ENCODE peak calls at places on chromosomes 5 and 9, in ten cellular contexts. C, Z, B, M, V, U, L, R, W and E are unnamed samples.

GRCh38 chr5:104186510-104186909 is 623.9 kb upstream of the NUDT12 start:
- DNase-seq in L (no peak), M (no peak), Z (no peak), U (no peak), R (no peak), C (no peak), V (no peak), W (no peak), B (no peak), E (no peak)

GRCh38 chr9:14345586-14346237 is 31.8 kb upstream of the NFIB start:
- DNase-seq in W (no peak), R (no peak), Z (no peak), M (no peak), U (no peak), V (no peak), C (no peak), L (no peak), B (no peak), E (no peak)

GRCh38 chr5:170985486-170985885 is 123.7 kb downstream of the RANBP17 start:
- DNase-seq in V (no peak), R (peak), U (peak), M (peak), Z (no peak), C (no peak), W (no peak), L (no peak), B (no peak), E (no peak)

GRCh38 chr9:101434990-101435389 is 584 bp downstream of the ALDOB start:
- DNase-seq in C (no peak), U (no peak), Z (no peak), V (no peak), B (no peak), L (no peak), M (no peak), R (no peak), W (no peak), E (no peak)

GRCh38 chr9:88874391-88874790 is 116.9 kb upstream of the S1PR3 start:
- DNase-seq in R (peak), M (no peak), W (no peak), V (no peak), U (no peak), L (no peak), Z (no peak), C (no peak), B (no peak), E (no peak)

GRCh38 chr5:56481147-56481997 is 248.2 kb upstream of the ANKRD55 start:
- DNase-seq in W (no peak), Z (peak), L (no peak), M (peak), R (peak), C (peak), B (peak), V (no peak), U (peak), E (no peak)

GRCh38 chr5:174145821-174146220 is 100.3 kb downstream of the NSG2 start:
- DNase-seq in L (no peak), R (no peak), C (peak), M (peak), W (no peak), V (no peak), Z (no peak), B (no peak), U (no peak), E (no peak)

GRCh38 chr5:107224272-107224671 is 446.5 kb downstream of the EFNA5 start:
- DNase-seq in Z (no peak), B (no peak), L (no peak), V (no peak), R (no peak), U (no peak), C (no peak), W (no peak), M (no peak), E (no peak)

GRCh38 chr9:4538621-4539020 is 48.4 kb downstream of the SLC1A1 start:
- DNase-seq in M (no peak), U (no peak), B (no peak), W (no peak), L (no peak), V (no peak), R (no peak), C (no peak), Z (no peak), E (no peak)

GRCh38 chr5:68253612-68254341 is 38.2 kb downstream of the PIK3R1 start:
- DNase-seq in R (no peak), L (no peak), U (no peak), C (no peak), M (no peak), V (no peak), B (no peak), W (no peak), Z (no peak), E (no peak)

GRCh38 chr9:36961568-36962360 is 72.3 kb downstream of the PAX5 start:
- DNase-seq in C (no peak), U (no peak), M (no peak), V (no peak), Z (no peak), L (no peak), R (no peak), B (no peak), W (no peak), E (no peak)

GRCh38 chr9:114163517-114163924 is 8.2 kb downstream of the COL27A1 start:
- DNase-seq in M (peak), W (peak), V (no peak), Z (no peak), U (peak), C (no peak), R (no peak), B (no peak), L (no peak), E (no peak)

GRCh38 chr5:28374492-28374934 is 1336.1 kb upstream of the CDH9 start:
- DNase-seq in V (no peak), C (no peak), R (peak), M (no peak), Z (no peak), B (no peak), U (no peak), L (no peak), W (no peak), E (no peak)

GRCh38 chr9:129988607-129989361 is 54.2 kb downstream of the FNBP1 start:
- DNase-seq in V (no peak), W (no peak), M (no peak), Z (no peak), C (no peak), U (no peak), R (no peak), L (no peak), B (no peak), E (no peak)

GRCh38 chr5:180776376-180776775 is 26.2 kb downstream of the MGAT1 start:
- DNase-seq in B (no peak), M (no peak), W (no peak), L (no peak), C (no peak), U (no peak), V (no peak), Z (no peak), R (no peak), E (no peak)

GRCh38 chr5:180779985-180780610 is 22.5 kb downstream of the MGAT1 start:
- DNase-seq in C (no peak), V (no peak), Z (no peak), U (no peak), L (no peak), R (no peak), W (no peak), B (no peak), M (no peak), E (no peak)

GRCh38 chr5:180771839-180772238 is 30.8 kb downstream of the MGAT1 start:
- DNase-seq in M (no peak), R (no peak), L (no peak), B (no peak), Z (no peak), V (no peak), W (no peak), C (no peak), U (no peak), E (no peak)

GRCh38 chr5:180777475-180777874 is 25.1 kb downstream of the MGAT1 start:
- DNase-seq in W (no peak), L (no peak), M (no peak), B (no peak), Z (no peak), C (no peak), U (no peak), R (no peak), V (no peak), E (no peak)

DNA sequence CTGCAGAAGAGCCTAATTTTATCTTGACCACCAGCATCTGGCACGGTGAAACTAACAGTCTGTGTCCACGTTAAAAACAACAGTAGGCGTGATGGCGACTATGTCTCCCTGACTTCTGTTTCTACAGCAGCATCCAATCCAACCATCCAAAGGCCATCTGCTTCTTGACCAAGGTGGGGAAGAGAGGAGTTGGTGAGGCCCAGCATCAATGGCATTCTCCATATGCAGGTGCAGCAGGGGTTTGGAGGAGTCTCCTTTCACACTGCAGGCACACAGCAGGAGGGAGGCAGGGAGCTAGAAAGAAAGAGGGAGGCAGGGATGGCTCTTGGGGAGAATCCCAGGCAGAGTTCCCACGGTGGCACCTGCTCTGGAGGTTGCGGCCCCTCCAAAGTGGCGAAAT is 27.0 kb downstream of the MGAT1 start:
- DNase-seq in U (no peak), L (no peak), W (no peak), R (no peak), C (no peak), M (no peak), B (no peak), Z (no peak), V (no peak), E (no peak)
- TF ChIP-seq CTCF in U (no peak), L (no peak), W (no peak), R (no peak), C (no peak), M (no peak), B (no peak), Z (no peak), V (no peak), E (no peak)

GRCh38 chr9:124218438-124219289 is 39.1 kb upstream of the NEK6 start:
- DNase-seq in B (no peak), C (no peak), Z (peak), M (peak), R (peak), U (peak), W (peak), L (no peak), V (no peak), E (no peak)
- TF ChIP-seq CTCF in B (no peak), C (no peak), Z (no peak), M (peak), R (no peak), U (no peak), W (no peak), L (peak), V (no peak), E (no peak)

DNA sequence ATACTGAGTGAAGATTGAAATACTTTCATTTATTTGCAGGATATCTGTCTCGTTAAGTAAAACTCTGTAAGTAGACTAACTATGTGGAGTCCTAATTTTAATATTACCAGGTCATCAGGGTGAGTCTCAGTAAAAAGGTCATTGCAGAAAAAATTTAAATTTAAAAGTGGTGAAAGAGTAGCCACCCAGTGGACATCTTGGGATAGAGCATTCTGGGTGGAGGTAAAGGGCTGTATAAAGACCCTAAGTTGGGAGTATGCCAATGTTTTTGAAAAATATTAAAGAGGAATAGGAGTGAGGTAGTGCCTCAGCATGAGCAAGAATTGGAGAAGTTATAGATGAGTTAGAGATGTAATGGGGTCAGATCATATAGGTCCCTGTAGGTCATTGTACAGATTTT is 145.5 kb downstream of the HMHB1 start:
- DNase-seq in Z (no peak), U (no peak), V (no peak), R (no peak), W (no peak), M (peak), C (no peak), L (no peak), B (no peak), E (no peak)
- TF ChIP-seq CTCF in Z (no peak), U (peak), V (peak), R (peak), W (no peak), M (peak), C (peak), L (peak), B (no peak), E (peak)

DNA sequence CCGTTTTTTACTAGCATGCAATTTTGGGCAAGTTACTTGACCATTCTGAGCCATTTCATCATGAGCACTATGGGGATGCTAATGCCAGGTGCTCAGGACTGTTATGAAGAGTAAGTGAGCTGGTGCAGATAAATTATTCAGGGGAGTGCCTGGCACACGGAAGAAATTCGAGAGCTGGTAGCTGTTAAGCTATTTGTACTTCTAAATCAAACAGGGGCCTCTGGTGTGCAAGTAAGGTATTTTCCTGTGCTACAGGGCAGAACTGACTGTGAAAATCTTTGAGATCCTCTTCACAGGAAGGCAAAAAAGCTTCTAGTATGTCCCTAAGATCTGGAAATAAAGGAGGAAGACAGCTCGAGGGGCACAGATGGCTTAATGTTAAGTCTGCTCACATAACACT is 106.3 kb upstream of the SPOCK1 start:
- DNase-seq in B (no peak), U (peak), L (no peak), R (peak), M (peak), Z (no peak), V (no peak), C (no peak), W (no peak), E (no peak)
- TF ChIP-seq CTCF in B (no peak), U (no peak), L (peak), R (no peak), M (peak), Z (no peak), V (no peak), C (no peak), W (no peak), E (peak)

GRCh38 chr5:134370871-134371833 is at the start of gene UBE2B:
- DNase-seq in W (peak), V (peak), L (peak), B (peak), C (peak), M (peak), U (peak), R (peak), Z (peak), E (peak)

GRCh38 chr5:134370306-134370870 is 981 bp upstream of the UBE2B start:
- DNase-seq in C (no peak), V (no peak), W (no peak), M (peak), R (peak), L (no peak), U (no peak), Z (no peak), B (no peak), E (no peak)

GRCh38 chr5:134374234-134374633 is 2.9 kb downstream of the UBE2B start:
- DNase-seq in R (no peak), M (no peak), B (no peak), L (no peak), C (no peak), U (no peak), V (no peak), Z (no peak), W (no peak), E (no peak)

DNA sequence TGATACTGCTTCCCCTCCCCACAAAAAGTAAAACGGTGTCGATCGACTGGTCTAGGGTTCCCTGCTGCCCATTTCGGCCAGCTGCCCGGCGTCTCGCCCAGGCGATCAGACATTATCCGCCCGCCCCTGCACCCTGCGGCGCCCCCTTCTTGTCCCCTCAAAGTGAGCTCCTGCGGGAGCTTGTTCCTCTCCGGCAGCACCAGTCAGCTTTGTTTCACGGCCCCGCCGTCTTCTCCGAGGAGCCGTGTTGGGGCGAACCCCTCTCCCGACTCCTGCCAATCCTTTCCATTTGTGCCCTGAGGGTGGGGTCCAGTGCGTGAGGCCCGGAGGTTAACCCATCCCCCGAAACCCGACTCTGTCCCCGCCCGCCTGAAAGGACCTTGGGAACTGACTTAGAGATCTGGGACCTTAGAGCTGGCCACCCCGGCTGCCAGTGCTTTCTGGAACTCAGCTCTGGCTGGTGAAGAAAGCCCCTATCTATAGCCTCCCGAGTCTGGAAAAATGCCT is 518 bp downstream of the UBE2B start:
- DNase-seq in M (peak), V (peak), W (peak), R (peak), L (no peak), C (peak), Z (peak), B (peak), U (peak), E (no peak)
- TF ChIP-seq CTCF in M (peak), V (no peak), W (no peak), R (no peak), L (no peak), C (no peak), Z (no peak), B (no peak), U (no peak), E (no peak)